ENCODE peak calls at places on chromosomes 6 and 20, in six cellular contexts. A is GM12878, D is upper lobe of left lung, V is HepG2, I is sigmoid colon, P is transverse colon. B is an unnamed sample.

GRCh38 chr6:117829594-117830319 is 77.3 kb upstream of the SLC35F1 start:
- DNase-seq in A (no peak), D (peak), V (peak), I (no peak), P (no peak), B (no peak)

GRCh38 chr20:24060851-24061590 is 72.4 kb upstream of the GGTLC1 start:
- DNase-seq in A (no peak), D (no peak), V (no peak), I (no peak), P (no peak), B (no peak)

GRCh38 chr6:14455942-14456648 is 338.5 kb downstream of the CD83 start:
- DNase-seq in A (no peak), D (no peak), V (no peak), I (no peak), P (no peak), B (no peak)

GRCh38 chr20:61556116-61556515 is 304.1 kb downstream of the CDH4 start:
- DNase-seq in A (no peak), D (no peak), V (no peak), I (no peak), P (no peak), B (no peak)

GRCh38 chr6:80022803-80023202 is 18.4 kb downstream of the TTK start:
- DNase-seq in A (no peak), D (no peak), V (no peak), I (no peak), P (no peak), B (no peak)

GRCh38 chr6:26233608-26234420 is 131.2 kb upstream of the BTN3A2 start:
- DNase-seq in A (peak), D (peak), V (no peak), I (peak), P (peak), B (no peak)

GRCh38 chr6:138401960-138402832 is 1.8 kb upstream of the HEBP2 start:
- DNase-seq in A (no peak), D (peak), V (no peak), I (no peak), P (no peak), B (no peak)

GRCh38 chr6:3612341-3613041 is 139.0 kb downstream of the PXDC1 start:
- DNase-seq in A (no peak), D (no peak), V (peak), I (no peak), P (no peak), B (no peak)

GRCh38 chr20:51220293-51220706 is 197.4 kb upstream of the KCNG1 start:
- DNase-seq in A (no peak), D (peak), V (peak), I (no peak), P (peak), B (peak)

GRCh38 chr20:44355503-44356352 is at the start of gene HNF4A:
- DNase-seq in A (no peak), D (peak), V (peak), I (no peak), P (peak), B (no peak)
- TF ChIP-seq POLR2A in A (no peak), D (no peak), V (peak), I (no peak), P (peak), B (no peak)

GRCh38 chr20:35318502-35319157 is 26.4 kb upstream of the FAM83C start:
- DNase-seq in A (no peak), D (no peak), V (peak), I (no peak), P (peak), B (no peak)
- TF ChIP-seq POLR2AphosphoS5 in A (no peak), D (peak), V (no peak), I (no peak), P (peak), B (no peak)

DNA sequence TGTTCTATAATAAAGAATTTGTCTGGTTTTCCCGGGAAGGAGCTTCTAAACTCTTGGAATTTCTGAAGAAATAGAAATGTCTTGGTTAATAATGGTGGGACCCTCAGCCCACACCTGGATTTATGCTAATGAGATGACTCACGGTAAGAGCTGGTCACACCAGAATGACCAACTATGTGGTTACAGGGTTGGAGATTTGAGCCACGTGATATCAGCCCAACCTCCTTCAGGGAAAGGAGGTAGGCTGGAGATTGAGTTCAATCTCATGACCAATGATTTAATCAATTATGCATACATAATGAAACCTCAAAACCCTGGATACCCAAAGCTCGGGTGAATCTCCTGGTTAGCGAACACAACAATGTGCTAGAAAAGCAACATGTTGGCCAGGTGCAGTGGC is 22.1 kb upstream of the CDKN1A start:
- DNase-seq in A (no peak), D (no peak), V (no peak), I (no peak), P (no peak), B (no peak)
- TF ChIP-seq POLR2A in A (no peak), D (no peak), V (no peak), I (no peak), P (no peak), B (no peak)

GRCh38 chr6:109978174-109979032 is at the start of gene GPR6:
- DNase-seq in A (no peak), D (peak), V (peak), I (no peak), P (peak), B (peak)

GRCh38 chr6:109984410-109984809 is 6.3 kb downstream of the GPR6 start:
- DNase-seq in A (no peak), D (no peak), V (no peak), I (no peak), P (no peak), B (no peak)

GRCh38 chr6:109977791-109978173 is 329 bp upstream of the GPR6 start:
- DNase-seq in A (no peak), D (no peak), V (no peak), I (no peak), P (no peak), B (no peak)

GRCh38 chr6:109979033-109979921 is 1.2 kb downstream of the GPR6 start:
- DNase-seq in A (no peak), D (peak), V (no peak), I (no peak), P (no peak), B (no peak)
- TF ChIP-seq POLR2AphosphoS5 in A (no peak), D (no peak), V (no peak), I (no peak), P (no peak), B (no peak)

GRCh38 chr6:87701676-87702588 is at the start of gene AKIRIN2:
- DNase-seq in A (peak), D (peak), V (peak), I (peak), P (peak), B (peak)
- TF ChIP-seq POLR2A in A (peak), D (peak), V (peak), I (peak), P (peak), B (peak)

GRCh38 chr20:25273541-25274358 is 25.9 kb downstream of the PYGB start:
- DNase-seq in A (no peak), D (no peak), V (no peak), I (peak), P (peak), B (no peak)
- TF ChIP-seq POLR2AphosphoS5 in A (no peak), D (no peak), V (no peak), I (no peak), P (no peak), B (no peak)

B was measured in GM12892.